ENCODE peak calls at places on chromosomes 11 and 22, in six cellular contexts. N, R, O, P, H and I are unnamed samples.

GRCh38 chr11:63502252-63502820 is 3.5 kb upstream of the LGALS12 start:
- DNase-seq in N (no peak), R (no peak), O (no peak), P (no peak), H (no peak), I (no peak)

GRCh38 chr11:73365352-73366264 is 10.6 kb upstream of the RELT start:
- DNase-seq in N (no peak), R (no peak), O (no peak), P (no peak), H (no peak), I (no peak)

GRCh38 chr22:28759861-28760560 is 12.5 kb upstream of the CCDC117 start:
- DNase-seq in N (no peak), R (no peak), O (no peak), P (no peak), H (no peak), I (no peak)

GRCh38 chr11:19597194-19597593 is 115.4 kb upstream of the NAV2 start:
- DNase-seq in N (no peak), R (no peak), O (no peak), P (no peak), H (peak; percentile 76), I (no peak)

GRCh38 chr22:44615602-44616180 is 86.3 kb upstream of the PRR5 start:
- DNase-seq in N (no peak), R (no peak), O (no peak), P (no peak), H (no peak), I (no peak)

GRCh38 chr11:42647993-42648392 is 663.8 kb upstream of the API5 start:
- DNase-seq in N (no peak), R (no peak), O (no peak), P (no peak), H (no peak), I (no peak)

GRCh38 chr11:70766901-70767300 is 368.6 kb downstream of the CTTN start:
- DNase-seq in N (no peak), R (no peak), O (no peak), P (no peak), H (no peak), I (no peak)

GRCh38 chr22:40310771-40311120 is 35.6 kb upstream of the ADSL start:
- DNase-seq in N (no peak), R (no peak), O (no peak), P (no peak), H (no peak), I (no peak)

GRCh38 chr11:73268671-73269271 is 3.4 kb upstream of the P2RY6 start:
- DNase-seq in N (peak; percentile 9), R (no peak), O (no peak), P (no peak), H (no peak), I (no peak)

GRCh38 chr22:45237065-45237990 is 3.4 kb downstream of the KIAA0930 start:
- DNase-seq in N (no peak), R (no peak), O (no peak), P (no peak), H (no peak), I (no peak)

GRCh38 chr11:134725939-134726639 is 314.0 kb upstream of the B3GAT1 start:
- DNase-seq in N (no peak), R (no peak), O (no peak), P (no peak), H (no peak), I (no peak)

GRCh38 chr11:120182790-120183491 is 27.9 kb upstream of the OAF start:
- DNase-seq in N (no peak), R (peak; percentile 23), O (no peak), P (peak; percentile 71), H (no peak), I (no peak)

GRCh38 chr22:33166206-33166605 is 108.0 kb upstream of the SYN3 start:
- DNase-seq in N (no peak), R (no peak), O (no peak), P (no peak), H (no peak), I (no peak)

GRCh38 chr22:39110631-39111561 is 13.9 kb downstream of the APOBEC3H start:
- DNase-seq in N (no peak), R (no peak), O (no peak), P (peak; percentile 43), H (no peak), I (no peak)

GRCh38 chr22:43550024-43550620 is 138.3 kb downstream of the MPPED1 start:
- DNase-seq in N (no peak), R (peak; percentile 4), O (no peak), P (no peak), H (no peak), I (no peak)

GRCh38 chr11:58771458-58771855 is 39.7 kb upstream of the GLYAT start:
- DNase-seq in N (no peak), R (no peak), O (no peak), P (no peak), H (no peak), I (no peak)

GRCh38 chr11:15859411-15859810 is 496.9 kb downstream of the SOX6 start:
- DNase-seq in N (no peak), R (no peak), O (no peak), P (no peak), H (no peak), I (no peak)

GRCh38 chr22:28608546-28608945 is 71.1 kb downstream of the TTC28 start:
- DNase-seq in N (no peak), R (no peak), O (no peak), P (no peak), H (no peak), I (no peak)

GRCh38 chr11:88431675-88432341 is 94.3 kb upstream of the CTSC start:
- DNase-seq in N (no peak), R (no peak), O (no peak), P (peak; percentile 11), H (no peak), I (no peak)